ENCODE peak calls at places on chromosome 17, in seven cellular contexts. V, K, E, T, S, Y and A are unnamed samples.

GRCh38 chr17:41944943-41945342 is 14.5 kb downstream of the ODAD4 start:
- DNase-seq in K (no peak), T (no peak), V (no peak), E (no peak), Y (no peak), S (no peak), A (no peak)

GRCh38 chr17:76789235-76789788 is 51.4 kb downstream of the MFSD11 start:
- DNase-seq in E (peak; percentile 48), S (no peak), K (peak; percentile 82), Y (no peak), V (no peak), T (no peak), A (no peak)

GRCh38 chr17:12789976-12790805 is 893 bp downstream of the ARHGAP44 start:
- DNase-seq in V (no peak), E (no peak), K (no peak), T (no peak), S (no peak), Y (no peak), A (peak; percentile 20)

GRCh38 chr17:20059728-20060188 is 50.6 kb downstream of the SPECC1 start:
- DNase-seq in E (no peak), S (no peak), K (peak; percentile 39), Y (peak; percentile 64), T (peak; percentile 39), V (no peak), A (no peak)

GRCh38 chr17:7042507-7043194 is 1.2 kb downstream of the SLC16A11 start:
- DNase-seq in S (no peak), K (no peak), V (no peak), E (peak; percentile 60), Y (no peak), T (no peak), A (no peak)

GRCh38 chr17:82356028-82356427 is 3.0 kb upstream of the TEX19 start:
- DNase-seq in E (no peak), S (no peak), T (no peak), Y (no peak), V (no peak), K (no peak), A (no peak)

GRCh38 chr17:48997103-48997826 is at the start of gene IGF2BP1:
- DNase-seq in K (peak; percentile 94), T (peak; percentile 81), Y (no peak), V (no peak), E (peak; percentile 61), S (peak; percentile 77), A (peak; percentile 63)

GRCh38 chr17:74393323-74393942 is 26.1 kb downstream of the GPR142 start:
- DNase-seq in Y (no peak), T (no peak), K (no peak), E (no peak), V (no peak), S (no peak), A (no peak)

GRCh38 chr17:33324741-33325140 is 31.6 kb upstream of the ASIC2 start:
- DNase-seq in Y (no peak), K (no peak), V (no peak), S (no peak), E (no peak), T (no peak), A (no peak)

GRCh38 chr17:40218740-40219072 is 398 bp upstream of the WIPF2 start:
- DNase-seq in Y (peak; percentile 40), K (peak; percentile 84), V (peak; percentile 47), E (peak; percentile 80), T (peak; percentile 37), S (peak; percentile 44), A (peak; percentile 25)

GRCh38 chr17:80646328-80646727 is 101.7 kb downstream of the RPTOR start:
- DNase-seq in T (no peak), V (no peak), Y (no peak), K (no peak), E (no peak), S (no peak), A (no peak)

GRCh38 chr17:35934760-35935159 is 4.2 kb upstream of the RDM1 start:
- DNase-seq in V (no peak), T (no peak), S (no peak), E (no peak), Y (no peak), K (no peak), A (no peak)

GRCh38 chr17:79109584-79109983 is 35.0 kb downstream of the ENGASE start:
- DNase-seq in K (no peak), E (peak; percentile 79), T (no peak), S (no peak), Y (no peak), V (no peak), A (no peak)

GRCh38 chr17:47066095-47066494 is 87.0 kb upstream of the RPRML start:
- DNase-seq in S (no peak), T (no peak), V (no peak), E (no peak), K (peak; percentile 35), Y (no peak), A (no peak)

GRCh38 chr17:48755346-48755745 is 26.8 kb upstream of the HOXB13 start:
- DNase-seq in V (no peak), Y (no peak), E (no peak), S (no peak), K (no peak), T (no peak), A (no peak)

GRCh38 chr17:28575126-28575795 is 1.4 kb downstream of the ALDOC start:
- DNase-seq in K (peak; percentile 51), E (peak; percentile 76), Y (no peak), S (no peak), V (no peak), T (no peak), A (no peak)

GRCh38 chr17:322006-322780 is 30.4 kb downstream of the RPH3AL start:
- DNase-seq in S (no peak), V (no peak), E (no peak), K (no peak), Y (no peak), T (no peak), A (no peak)

GRCh38 chr17:50834786-50835562 is 412 bp upstream of the WFIKKN2 start:
- DNase-seq in Y (no peak), K (no peak), V (no peak), S (no peak), E (no peak), T (no peak), A (no peak)

GRCh38 chr17:6574689-6575595 is 18.6 kb upstream of the PITPNM3 start:
- DNase-seq in T (no peak), E (no peak), S (no peak), V (no peak), K (peak; percentile 81), Y (peak; percentile 40), A (no peak)

GRCh38 chr17:73196500-73196899 is 3.6 kb downstream of the COG1 start:
- DNase-seq in K (peak; percentile 20), Y (no peak), S (no peak), E (no peak), T (no peak), V (no peak), A (no peak)

GRCh38 chr17:78674595-78675315 is 97.6 kb upstream of the DNAH17 start:
- DNase-seq in Y (no peak), V (no peak), T (no peak), K (no peak), S (no peak), E (peak; percentile 74), A (peak; percentile 27)

GRCh38 chr17:30482555-30482954 is 5.3 kb downstream of the GOSR1 start:
- DNase-seq in S (no peak), E (no peak), Y (no peak), K (no peak), V (no peak), T (no peak), A (no peak)

GRCh38 chr17:81966343-81967243 is 5.6 kb upstream of the NOTUM start:
- DNase-seq in Y (no peak), E (peak; percentile 92), K (no peak), T (peak; percentile 89), S (no peak), V (no peak), A (no peak)

GRCh38 chr17:62899349-62899748 is 66.7 kb upstream of the TANC2 start:
- DNase-seq in Y (no peak), T (no peak), K (no peak), S (no peak), E (no peak), V (no peak), A (no peak)
- TF ChIP-seq YY1 in Y (no peak), T (no peak), K (no peak), S (no peak), E (no peak), V (no peak), A (no peak)

DNA sequence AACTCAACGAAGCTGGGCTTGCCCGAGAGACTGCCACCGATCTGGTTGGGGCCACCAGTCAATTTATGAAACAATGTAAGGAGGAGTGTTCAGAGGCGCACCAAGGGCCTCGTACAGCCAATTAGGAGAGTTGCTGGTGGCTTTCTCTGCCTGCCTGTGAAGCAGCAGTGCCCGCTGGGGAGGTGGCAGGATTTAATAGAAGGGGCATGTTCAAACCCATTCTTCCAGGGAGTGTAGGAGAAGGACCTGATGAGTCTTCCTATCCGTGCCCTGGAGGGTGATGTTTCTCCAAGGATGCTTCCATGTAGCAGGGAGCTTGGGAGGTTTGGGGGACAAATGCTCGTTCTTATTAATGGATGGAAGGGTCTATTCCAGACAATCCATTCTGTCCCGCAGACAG is 178.4 kb downstream of the CCDC182 start:
- DNase-seq in K (no peak), E (no peak), Y (no peak), T (no peak), S (no peak), V (no peak), A (no peak)
- H3K36me3 ChIP-seq in K (no peaks in the 10 kb centered on the region), E (peaks cover 11% of the 10 kb centered on the region), Y (peaks cover 3% of the 10 kb centered on the region), T (peaks cover 11% of the 10 kb centered on the region), S (no peaks in the 10 kb centered on the region), V (no peaks in the 10 kb centered on the region), A (no peaks in the 10 kb centered on the region)

GRCh38 chr17:55171634-55172328 is 93.0 kb upstream of the HLF start:
- DNase-seq in Y (no peak), E (no peak), S (no peak), V (no peak), K (no peak), T (no peak), A (no peak)

GRCh38 chr17:55175788-55176425 is 88.9 kb upstream of the HLF start:
- DNase-seq in Y (no peak), T (no peak), S (no peak), V (no peak), E (no peak), K (no peak), A (no peak)

GRCh38 chr17:55168970-55169687 is 95.6 kb upstream of the HLF start:
- DNase-seq in T (no peak), Y (peak; percentile 51), K (no peak), S (no peak), E (no peak), V (no peak), A (no peak)

GRCh38 chr17:55174133-55174532 is 90.6 kb upstream of the HLF start:
- DNase-seq in K (no peak), S (no peak), V (no peak), T (no peak), Y (no peak), E (no peak), A (no peak)

DNA sequence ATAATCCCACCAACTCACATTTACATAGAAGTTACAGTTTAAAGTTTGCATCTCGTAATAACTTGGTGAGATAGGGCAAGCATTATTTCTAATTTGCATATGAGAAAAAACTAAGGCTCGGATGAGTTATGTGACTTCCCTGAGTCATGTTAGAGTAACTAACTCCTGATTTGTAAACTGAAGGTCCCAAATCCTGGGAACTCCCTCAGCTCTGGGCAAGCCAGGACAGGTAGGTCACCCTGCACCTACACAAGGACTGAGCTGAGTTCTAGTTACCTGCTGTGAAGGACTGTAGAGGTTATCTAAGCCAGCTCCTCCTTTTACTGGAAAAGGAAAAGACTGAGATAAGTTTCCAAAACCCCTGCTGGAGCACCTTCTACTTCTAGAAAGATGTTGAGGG is 92.1 kb upstream of the HLF start:
- DNase-seq in V (no peak), E (no peak), T (no peak), S (no peak), K (no peak), Y (no peak), A (no peak)
- H3K4me3 ChIP-seq in V (no peak overlapping the region), E (no peak overlapping the region), T (no peak overlapping the region), S (no peak overlapping the region), K (no peak overlapping the region), Y (no peak overlapping the region), A (no peak overlapping the region)

GRCh38 chr17:17140590-17140980 is 65.5 kb downstream of the PLD6 start:
- DNase-seq in K (no peak), T (no peak), E (no peak), V (no peak), S (no peak), Y (no peak), A (no peak)
- TF ChIP-seq YY1 in K (no peak), T (no peak), E (no peak), V (no peak), S (no peak), Y (no peak), A (no peak)